ENCODE peak calls at places on chromosomes 13 and 19, in ten cellular contexts. D is left cardiac atrium, O is tibial nerve, Y is upper lobe of right lung, M is foreskin fibroblast, Z is activated B cell treated with CpG ODN at 0.5 μM for 24 hours, E is kidney glomerular epithelial cell, N is NCI-H2081, S is NCI-H524 treated with DMSO at 0.1 percent for 48 hours, V is HFF-Myc. P is an unnamed sample.

GRCh38 chr13:50396001-50396400 is 380.8 kb downstream of the KCNRG start:
- DNase-seq in D (no peak), O (no peak), Y (no peak), M (no peak), Z (no peak), E (no peak), N (no peak), S (peak; percentile 90), V (no peak), P (no peak)

GRCh38 chr19:47158367-47158791 is 27.7 kb downstream of the SAE1 start:
- DNase-seq in D (peak; percentile 51), O (peak; percentile 10), Y (no peak), M (no peak), Z (no peak), E (no peak), N (no peak), S (no peak), V (no peak), P (no peak)

GRCh38 chr19:2022289-2022688 is 6.8 kb upstream of the BTBD2 start:
- DNase-seq in D (no peak), O (no peak), Y (no peak), M (no peak), Z (no peak), E (no peak), N (no peak), S (no peak), V (no peak), P (no peak)

GRCh38 chr13:74015137-74015536 is 119.1 kb downstream of the KLF12 start:
- DNase-seq in D (no peak), O (no peak), Y (no peak), M (peak; percentile 29), Z (no peak), E (peak; percentile 1), N (no peak), S (no peak), V (no peak), P (no peak)

GRCh38 chr13:30738526-30738925 is 3.2 kb downstream of the ALOX5AP start:
- DNase-seq in D (no peak), O (no peak), Y (no peak), M (no peak), Z (no peak), E (no peak), N (no peak), S (no peak), V (no peak), P (no peak)

GRCh38 chr19:46624958-46625661 is at the start of gene PTGIR:
- DNase-seq in D (peak; percentile 81), O (peak; percentile 74), Y (no peak), M (peak; percentile 97), Z (no peak), E (no peak), N (no peak), S (no peak), V (peak; percentile 46), P (no peak)

GRCh38 chr13:111659236-111659635 is 338.8 kb downstream of the TEX29 start:
- DNase-seq in D (no peak), O (no peak), Y (no peak), M (no peak), Z (no peak), E (no peak), N (no peak), S (no peak), V (no peak), P (peak; percentile 43)

GRCh38 chr13:19606152-19606551 is 27.3 kb upstream of the MPHOSPH8 start:
- DNase-seq in D (no peak), O (no peak), Y (no peak), M (peak; percentile 54), Z (no peak), E (no peak), N (no peak), S (no peak), V (no peak), P (no peak)

GRCh38 chr19:17606786-17607185 is 51.3 kb downstream of the COLGALT1 start:
- DNase-seq in D (no peak), O (no peak), Y (no peak), M (no peak), Z (no peak), E (no peak), N (no peak), S (no peak), V (no peak), P (no peak)

GRCh38 chr19:57419439-57419838 is 8.5 kb downstream of the ZNF17 start:
- DNase-seq in D (no peak), O (no peak), Y (no peak), M (no peak), Z (no peak), E (no peak), N (no peak), S (no peak), V (no peak), P (no peak)

GRCh38 chr13:95564948-95565347 is 12.4 kb downstream of the CLDN10 start:
- DNase-seq in D (no peak), O (no peak), Y (no peak), M (peak; percentile 73), Z (no peak), E (peak; percentile 92), N (no peak), S (no peak), V (no peak), P (no peak)

GRCh38 chr13:90099847-90100246 is 1247.6 kb upstream of the MIR17HG start:
- DNase-seq in D (no peak), O (no peak), Y (no peak), M (no peak), Z (no peak), E (no peak), N (no peak), S (no peak), V (no peak), P (no peak)

GRCh38 chr19:41457241-41457640 is 14.3 kb downstream of the ERICH4 start:
- DNase-seq in D (no peak), O (no peak), Y (no peak), M (no peak), Z (no peak), E (no peak), N (no peak), S (no peak), V (no peak), P (no peak)

GRCh38 chr19:17209126-17210036 is 5.8 kb upstream of the USE1 start:
- DNase-seq in D (no peak), O (no peak), Y (no peak), M (peak; percentile 42), Z (no peak), E (no peak), N (no peak), S (no peak), V (no peak), P (peak; percentile 93)

GRCh38 chr19:49469828-49470614 is 4.0 kb upstream of the FLT3LG start:
- DNase-seq in D (no peak), O (no peak), Y (no peak), M (peak; percentile 66), Z (peak; percentile 75), E (no peak), N (no peak), S (peak; percentile 84), V (no peak), P (no peak)

GRCh38 chr19:17855333-17856152 is 4.2 kb upstream of the RPL18A start:
- DNase-seq in D (peak; percentile 87), O (peak; percentile 93), Y (peak; percentile 92), M (peak; percentile 87), Z (peak; percentile 93), E (peak; percentile 69), N (peak; percentile 73), S (no peak), V (no peak), P (peak; percentile 92)

GRCh38 chr19:1410136-1410786 is 2.9 kb downstream of the DAZAP1 start:
- DNase-seq in D (no peak), O (no peak), Y (no peak), M (peak; percentile 47), Z (no peak), E (peak; percentile 33), N (no peak), S (no peak), V (no peak), P (no peak)

GRCh38 chr13:37616131-37616530 is 17.6 kb upstream of the POSTN start:
- DNase-seq in D (no peak), O (no peak), Y (no peak), M (peak; percentile 29), Z (no peak), E (no peak), N (no peak), S (no peak), V (no peak), P (no peak)

GRCh38 chr13:52615817-52616216 is 26.4 kb upstream of the HNRNPA1L2 start:
- DNase-seq in D (no peak), O (no peak), Y (no peak), M (no peak), Z (no peak), E (no peak), N (no peak), S (no peak), V (no peak), P (no peak)

P was measured in ecto neural progenitor cell.